ENCODE peak calls at places on chromosomes 2 and 18, in five cellular contexts. P, X, T, W and G are unnamed samples.

GRCh38 chr2:164803772-164804466 is 37.7 kb downstream of the COBLL1 start:
- DNase-seq in P (no peak), X (no peak), T (no peak), W (no peak), G (no peak)

GRCh38 chr2:99545066-99545465 is 55.2 kb upstream of the REV1 start:
- DNase-seq in P (no peak), X (no peak), T (no peak), W (no peak), G (peak; percentile 6)

GRCh38 chr2:127052771-127053691 is 53.9 kb downstream of the BIN1 start:
- DNase-seq in P (no peak), X (no peak), T (no peak), W (no peak), G (no peak)

GRCh38 chr2:48694143-48694542 is 61.4 kb downstream of the LHCGR start:
- DNase-seq in P (no peak), X (peak; percentile 16), T (no peak), W (no peak), G (no peak)

GRCh38 chr2:171575606-171576005 is 53.3 kb downstream of the CYBRD1 start:
- DNase-seq in P (no peak), X (no peak), T (no peak), W (no peak), G (no peak)

GRCh38 chr18:78605255-78605654 is 374.4 kb upstream of the SALL3 start:
- DNase-seq in P (no peak), X (no peak), T (no peak), W (no peak), G (no peak)

GRCh38 chr18:7512326-7512725 is 54.8 kb upstream of the PTPRM start:
- DNase-seq in P (no peak), X (no peak), T (no peak), W (no peak), G (no peak)

GRCh38 chr2:171072164-171072563 is 88.5 kb downstream of the TLK1 start:
- DNase-seq in P (no peak), X (no peak), T (no peak), W (no peak), G (no peak)

GRCh38 chr2:124985210-124985760 is 960.2 kb downstream of the CNTNAP5 start:
- DNase-seq in P (no peak), X (no peak), T (no peak), W (no peak), G (no peak)

GRCh38 chr2:75592028-75592427 is 31.3 kb upstream of the EVA1A start:
- DNase-seq in P (no peak), X (no peak), T (no peak), W (no peak), G (peak; percentile 93)

GRCh38 chr2:223882715-223883114 is 45.3 kb upstream of the AP1S3 start:
- DNase-seq in P (no peak), X (no peak), T (no peak), W (no peak), G (no peak)

GRCh38 chr2:96687266-96687665 is 44.7 kb downstream of the FER1L5 start:
- DNase-seq in P (no peak), X (no peak), T (no peak), W (no peak), G (no peak)

GRCh38 chr2:9057939-9058761 is 54.7 kb upstream of the MBOAT2 start:
- DNase-seq in P (no peak), X (no peak), T (no peak), W (no peak), G (peak; percentile 74)

GRCh38 chr2:235827585-235827992 is 333.7 kb downstream of the AGAP1 start:
- DNase-seq in P (no peak), X (no peak), T (no peak), W (no peak), G (no peak)

GRCh38 chr2:36861896-36862295 is 104.4 kb downstream of the STRN start:
- DNase-seq in P (no peak), X (no peak), T (no peak), W (no peak), G (no peak)